ENCODE peak calls at places on chromosomes 2 and 18, in seven cellular contexts. M, E, T, A, J, F and B are unnamed samples.

GRCh38 chr2:176907341-176907740 is 305.3 kb upstream of the HNRNPA3 start:
- DNase-seq in M (no peak), E (no peak), T (no peak), A (no peak), J (no peak), F (no peak), B (no peak)

GRCh38 chr2:68643011-68643873 is at the start of gene PROKR1:
- DNase-seq in M (no peak), E (peak), T (no peak), A (peak), J (peak), F (peak), B (peak)

GRCh38 chr2:54638774-54639187 is 84.7 kb upstream of the EML6 start:
- DNase-seq in M (no peak), E (no peak), T (no peak), A (no peak), J (no peak), F (no peak), B (no peak)

GRCh38 chr2:137983581-137983980 is 19.3 kb downstream of the HNMT start:
- DNase-seq in M (no peak), E (no peak), T (no peak), A (no peak), J (no peak), F (no peak), B (no peak)

GRCh38 chr2:67880291-67880761 is 182.5 kb downstream of the C1D start:
- DNase-seq in M (no peak), E (no peak), T (no peak), A (no peak), J (no peak), F (no peak), B (no peak)

GRCh38 chr18:79917351-79918088 is 33.9 kb downstream of the SLC66A2 start:
- DNase-seq in M (no peak), E (no peak), T (peak), A (no peak), J (no peak), F (no peak), B (no peak)

GRCh38 chr2:38653715-38654494 is 12.0 kb upstream of the GALM start:
- DNase-seq in M (no peak), E (no peak), T (no peak), A (no peak), J (no peak), F (peak), B (no peak)

GRCh38 chr2:232611061-232611460 is 22.3 kb upstream of the EFHD1 start:
- DNase-seq in M (no peak), E (no peak), T (no peak), A (no peak), J (no peak), F (no peak), B (no peak)

GRCh38 chr18:1593091-1593490 is 688.4 kb downstream of the ADCYAP1 start:
- DNase-seq in M (no peak), E (no peak), T (no peak), A (no peak), J (no peak), F (no peak), B (no peak)

GRCh38 chr18:57807336-57808117 is 4.4 kb upstream of the ATP8B1 start:
- DNase-seq in M (no peak), E (no peak), T (no peak), A (no peak), J (peak), F (no peak), B (no peak)

GRCh38 chr18:34802938-34803337 is 92.8 kb downstream of the DTNA start:
- DNase-seq in M (no peak), E (no peak), T (no peak), A (no peak), J (no peak), F (no peak), B (no peak)

GRCh38 chr18:75213610-75214009 is 3.0 kb downstream of the TSHZ1 start:
- DNase-seq in M (no peak), E (no peak), T (no peak), A (no peak), J (no peak), F (no peak), B (no peak)

GRCh38 chr2:58064136-58064535 is 17.5 kb downstream of the VRK2 start:
- DNase-seq in M (no peak), E (no peak), T (no peak), A (no peak), J (no peak), F (no peak), B (no peak)

GRCh38 chr2:171409436-171409971 is 24.3 kb downstream of the METTL8 start:
- DNase-seq in M (no peak), E (no peak), T (no peak), A (no peak), J (no peak), F (no peak), B (no peak)

GRCh38 chr2:28565720-28566295 is 69.9 kb downstream of the PLB1 start:
- DNase-seq in M (no peak), E (no peak), T (peak), A (no peak), J (no peak), F (no peak), B (no peak)

GRCh38 chr2:229731916-229732315 is 17.6 kb upstream of the DNER start:
- DNase-seq in M (no peak), E (no peak), T (no peak), A (no peak), J (no peak), F (peak), B (no peak)

GRCh38 chr2:209390839-209391238 is 33.0 kb upstream of the MAP2 start:
- DNase-seq in M (no peak), E (no peak), T (no peak), A (no peak), J (no peak), F (no peak), B (no peak)

GRCh38 chr2:217049931-217050330 is 190.1 kb upstream of the TNP1 start:
- DNase-seq in M (peak), E (no peak), T (no peak), A (no peak), J (no peak), F (no peak), B (no peak)

GRCh38 chr18:11310476-11311086 is 161.2 kb upstream of the PIEZO2 start:
- DNase-seq in M (no peak), E (peak), T (no peak), A (peak), J (no peak), F (peak), B (no peak)

GRCh38 chr2:214782671-214783070 is 26.8 kb downstream of the BARD1 start:
- DNase-seq in M (no peak), E (no peak), T (no peak), A (no peak), J (no peak), F (no peak), B (no peak)

GRCh38 chr2:46815121-46815802 is 100.3 kb downstream of the MCFD2 start:
- DNase-seq in M (no peak), E (no peak), T (no peak), A (no peak), J (no peak), F (peak), B (no peak)

GRCh38 chr2:26892133-26892532 is 44.2 kb downstream of the DPYSL5 start:
- DNase-seq in M (no peak), E (no peak), T (no peak), A (no peak), J (no peak), F (no peak), B (no peak)

GRCh38 chr18:10565835-10566234 is 40.0 kb downstream of the NAPG start:
- DNase-seq in M (no peak), E (no peak), T (no peak), A (no peak), J (no peak), F (peak), B (no peak)

GRCh38 chr2:97645112-97645699 is 656 bp upstream of the COX5B start:
- DNase-seq in M (no peak), E (no peak), T (peak), A (no peak), J (no peak), F (peak), B (no peak)

GRCh38 chr2:131413148-131413747 is 49.3 kb upstream of the RAB6D start:
- DNase-seq in M (no peak), E (peak), T (no peak), A (no peak), J (no peak), F (peak), B (peak)

GRCh38 chr18:64717026-64717425 is 568.1 kb upstream of the LINC00305 start:
- DNase-seq in M (no peak), E (no peak), T (no peak), A (no peak), J (no peak), F (no peak), B (no peak)

GRCh38 chr18:62566199-62566598 is 43.4 kb downstream of the ZCCHC2 start:
- DNase-seq in M (peak), E (peak), T (no peak), A (peak), J (peak), F (peak), B (no peak)

GRCh38 chr18:23814977-23815614 is 125.8 kb downstream of the LAMA3 start:
- DNase-seq in M (no peak), E (no peak), T (no peak), A (no peak), J (no peak), F (no peak), B (peak)

GRCh38 chr18:23824235-23824634 is 135.0 kb downstream of the LAMA3 start:
- DNase-seq in M (no peak), E (no peak), T (no peak), A (no peak), J (no peak), F (no peak), B (no peak)

GRCh38 chr18:23822590-23823385 is 133.5 kb downstream of the LAMA3 start:
- DNase-seq in M (no peak), E (no peak), T (no peak), A (no peak), J (no peak), F (no peak), B (no peak)

GRCh38 chr18:23816740-23817139 is 127.5 kb downstream of the LAMA3 start:
- DNase-seq in M (no peak), E (no peak), T (no peak), A (peak), J (no peak), F (no peak), B (no peak)

GRCh38 chr18:23819005-23819404 is 129.8 kb downstream of the LAMA3 start:
- DNase-seq in M (no peak), E (no peak), T (no peak), A (no peak), J (no peak), F (no peak), B (no peak)
- TF ChIP-seq EP300 in M (no peak), E (no peak), T (no peak), A (no peak), J (no peak), F (no peak), B (no peak)

GRCh38 chr2:156329031-156329921 is 3.2 kb downstream of the NR4A2 start:
- DNase-seq in M (no peak), E (no peak), T (peak), A (no peak), J (no peak), F (no peak), B (no peak)
- TF ChIP-seq POLR2A in M (no peak), E (no peak), T (no peak), A (no peak), J (no peak), F (no peak), B (no peak)

GRCh38 chr2:168196764-168197180 is 50.6 kb downstream of the STK39 start:
- DNase-seq in M (no peak), E (no peak), T (no peak), A (peak), J (peak), F (no peak), B (no peak)
- TF ChIP-seq EP300 in M (no peak), E (no peak), T (no peak), A (no peak), J (no peak), F (no peak), B (no peak)

DNA sequence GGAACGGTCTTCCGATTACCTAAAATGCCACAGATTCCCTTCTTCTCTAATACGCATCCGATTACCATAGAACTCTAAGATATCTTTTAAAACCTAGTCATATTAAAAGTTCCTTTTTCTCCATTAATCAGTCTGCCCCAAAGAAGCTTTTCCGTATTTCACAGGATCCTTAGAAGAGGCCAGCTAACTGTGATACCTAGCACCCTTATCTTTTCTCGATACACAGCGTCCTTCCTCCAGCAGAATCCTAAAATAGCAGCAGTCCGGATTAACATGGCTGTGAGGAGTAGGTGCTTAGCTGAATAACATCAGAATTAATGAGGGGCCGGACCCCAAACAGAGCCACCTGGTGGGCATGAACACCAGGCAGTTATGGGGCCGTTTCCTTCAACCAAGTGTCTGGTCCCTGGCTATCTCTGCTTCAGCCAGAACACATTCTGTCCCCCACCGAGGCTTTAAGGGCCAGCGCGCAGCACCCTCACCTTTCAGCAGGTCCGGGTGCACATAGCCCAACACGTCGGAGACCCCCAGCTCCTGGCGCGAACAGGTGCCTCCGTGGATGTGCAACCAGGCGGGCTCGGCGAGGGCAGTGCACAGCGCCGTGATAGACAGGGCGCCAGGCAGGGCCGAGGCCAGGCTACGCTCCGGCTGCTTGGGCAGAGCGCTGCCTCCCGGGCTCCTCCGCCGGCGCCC is 995 bp downstream of the TMEM127 start:
- DNase-seq in M (no peak), E (peak), T (peak), A (no peak), J (no peak), F (peak), B (peak)
- TF ChIP-seq POLR2A in M (no peak), E (no peak), T (no peak), A (no peak), J (no peak), F (no peak), B (no peak)

GRCh38 chr2:178863856-178864620 is 56.8 kb upstream of the TTN start:
- DNase-seq in M (no peak), E (no peak), T (peak), A (no peak), J (no peak), F (no peak), B (peak)

GRCh38 chr2:178865537-178865936 is 58.3 kb upstream of the TTN start:
- DNase-seq in M (no peak), E (no peak), T (no peak), A (no peak), J (no peak), F (peak), B (peak)

GRCh38 chr2:178865121-178865520 is 57.9 kb upstream of the TTN start:
- DNase-seq in M (no peak), E (no peak), T (no peak), A (no peak), J (no peak), F (no peak), B (no peak)

GRCh38 chr2:178863130-178863855 is 56.1 kb upstream of the TTN start:
- DNase-seq in M (no peak), E (no peak), T (no peak), A (no peak), J (no peak), F (no peak), B (no peak)

GRCh38 chr2:178865999-178866398 is 58.8 kb upstream of the TTN start:
- DNase-seq in M (no peak), E (no peak), T (no peak), A (no peak), J (no peak), F (no peak), B (peak)
- TF ChIP-seq EP300 in M (no peak), E (no peak), T (no peak), A (no peak), J (no peak), F (no peak), B (no peak)